ENCODE peak calls at places on chromosomes 4 and X, in six cellular contexts. T is right cardiac atrium, D is GM12892, F is fibroblast of the aortic adventitia, J is nephron progenitor cell, S is HT1080. R is an unnamed sample.

GRCh38 chr4:879730-880079 is 52.4 kb downstream of the GAK start:
- DNase-seq in T (no peak), D (no peak), F (no peak), J (no peak), S (no peak), R (no peak)

GRCh38 chrX:48919360-48919821 is 567 bp upstream of the PIM2 start:
- DNase-seq in T (peak), D (no peak), F (no peak), J (no peak), S (no peak), R (no peak)

GRCh38 chr4:119029847-119030535 is 105.6 kb upstream of the MYOZ2 start:
- DNase-seq in T (no peak), D (no peak), F (no peak), J (no peak), S (no peak), R (no peak)

GRCh38 chr4:71941001-71941400 is 90.8 kb upstream of the NPFFR2 start:
- DNase-seq in T (no peak), D (no peak), F (peak), J (peak), S (no peak), R (no peak)

GRCh38 chrX:9383655-9384054 is 81.2 kb upstream of the TBL1X start:
- DNase-seq in T (no peak), D (no peak), F (no peak), J (no peak), S (no peak), R (no peak)

GRCh38 chr4:55635760-55636621 is at the start of gene NMU:
- DNase-seq in T (peak), D (no peak), F (no peak), J (peak), S (peak), R (peak)

GRCh38 chrX:141652315-141652714 is 46.2 kb downstream of the SPANXD start:
- DNase-seq in T (no peak), D (no peak), F (peak), J (no peak), S (peak), R (no peak)

GRCh38 chrX:75603833-75604232 is 81.0 kb upstream of the ZDHHC15 start:
- DNase-seq in T (no peak), D (peak), F (peak), J (no peak), S (no peak), R (no peak)

GRCh38 chr4:71406459-71406963 is 67.7 kb downstream of the SLC4A4 start:
- DNase-seq in T (no peak), D (no peak), F (peak), J (no peak), S (peak), R (no peak)

GRCh38 chr4:61514991-61515390 is 314.9 kb downstream of the ADGRL3 start:
- DNase-seq in T (no peak), D (no peak), F (no peak), J (no peak), S (no peak), R (no peak)

GRCh38 chr4:94995684-94996394 is 238.1 kb downstream of the BMPR1B start:
- DNase-seq in T (peak), D (no peak), F (peak), J (peak), S (no peak), R (no peak)